ENCODE peak calls at places on chromosomes 7 and 10, in ten cellular contexts. B is cardiac muscle cell, C is PC-9, U is lower lobe of right lung, W is colonic mucosa, Y is A673, I is mammary epithelial cell, N is gastrocnemius medialis, E is uterus, R is thyroid gland. F is an unnamed sample.

GRCh38 chr7:102875700-102876192 is 37.1 kb upstream of the LRRC17 start:
- DNase-seq in E (no peak), Y (peak; percentile 59), W (no peak), N (no peak), B (no peak), I (peak; percentile 99), C (peak; percentile 98), U (no peak), R (no peak), F (no peak)

GRCh38 chr7:141754939-141755338 is 9.0 kb upstream of the TAS2R3 start:
- DNase-seq in W (no peak), R (no peak), B (peak; percentile 52), N (no peak), U (no peak), Y (peak; percentile 64), I (peak; percentile 11), C (no peak), E (no peak), F (no peak)

GRCh38 chr7:113087278-113087998 is 811 bp upstream of the GPR85 start:
- DNase-seq in U (no peak), I (no peak), W (no peak), E (no peak), R (no peak), C (peak; percentile 52), Y (peak; percentile 85), B (peak; percentile 13), N (no peak), F (no peak)

GRCh38 chr10:62748386-62748785 is 56.1 kb upstream of the ADO start:
- DNase-seq in U (no peak), R (no peak), W (no peak), N (no peak), E (no peak), C (no peak), Y (no peak), B (no peak), I (no peak), F (no peak)

GRCh38 chr7:29109815-29110385 is 36.4 kb downstream of the CPVL start:
- DNase-seq in U (no peak), E (no peak), Y (no peak), B (no peak), R (peak; percentile 64), N (no peak), W (no peak), I (peak; percentile 55), C (peak; percentile 95), F (no peak)

GRCh38 chr7:16078076-16078952 is 343.0 kb downstream of the CRPPA start:
- DNase-seq in W (peak; percentile 60), R (no peak), N (no peak), Y (peak; percentile 70), B (peak; percentile 76), I (peak; percentile 56), C (peak; percentile 69), E (no peak), U (no peak), F (no peak)

GRCh38 chr10:22986771-22987542 is 59.1 kb downstream of the ARMC3 start:
- DNase-seq in Y (peak; percentile 69), C (no peak), R (no peak), W (no peak), I (peak; percentile 3), B (no peak), U (no peak), E (no peak), N (no peak), F (no peak)

GRCh38 chr10:74825033-74825370 is 1.4 kb upstream of the KAT6B start:
- DNase-seq in Y (peak; percentile 31), C (no peak), W (peak; percentile 47), N (peak; percentile 24), I (no peak), E (peak; percentile 69), R (no peak), B (peak; percentile 52), U (peak; percentile 61), F (peak; percentile 75)

GRCh38 chr7:82625377-82625776 is 181.8 kb upstream of the CACNA2D1 start:
- DNase-seq in N (no peak), I (no peak), Y (no peak), B (no peak), E (no peak), U (no peak), W (no peak), C (no peak), R (no peak), F (no peak)

DNA sequence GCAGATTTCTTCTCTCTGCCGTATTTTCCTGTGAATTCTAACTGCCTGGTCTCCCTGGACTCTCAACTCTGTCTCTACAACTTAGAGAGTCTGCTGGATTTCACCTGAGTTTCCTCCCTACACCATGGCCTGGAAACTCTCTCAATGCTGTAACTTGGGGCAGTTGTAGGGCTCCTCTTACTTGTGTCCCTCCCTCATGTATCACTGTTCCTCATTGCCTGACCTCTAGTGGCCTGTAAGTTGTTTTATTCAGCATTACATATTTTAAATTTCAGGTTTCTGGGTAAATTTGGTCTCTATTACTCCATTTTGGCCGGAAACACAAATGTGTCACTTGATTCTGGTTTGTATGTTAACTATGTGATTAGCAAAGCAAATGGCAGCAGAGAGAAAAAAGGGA is 70.9 kb downstream of the DYNC1I1 start:
- DNase-seq in E (no peak), U (no peak), Y (no peak), C (no peak), W (no peak), B (peak; percentile 50), R (no peak), N (no peak), I (no peak), F (no peak)
- TF ChIP-seq CTCF in E (no peak), U (no peak), Y (peak; percentile 24), C (no peak), W (no peak), B (peak; percentile 8), R (no peak), N (no peak), I (no peak), F (no peak)

DNA sequence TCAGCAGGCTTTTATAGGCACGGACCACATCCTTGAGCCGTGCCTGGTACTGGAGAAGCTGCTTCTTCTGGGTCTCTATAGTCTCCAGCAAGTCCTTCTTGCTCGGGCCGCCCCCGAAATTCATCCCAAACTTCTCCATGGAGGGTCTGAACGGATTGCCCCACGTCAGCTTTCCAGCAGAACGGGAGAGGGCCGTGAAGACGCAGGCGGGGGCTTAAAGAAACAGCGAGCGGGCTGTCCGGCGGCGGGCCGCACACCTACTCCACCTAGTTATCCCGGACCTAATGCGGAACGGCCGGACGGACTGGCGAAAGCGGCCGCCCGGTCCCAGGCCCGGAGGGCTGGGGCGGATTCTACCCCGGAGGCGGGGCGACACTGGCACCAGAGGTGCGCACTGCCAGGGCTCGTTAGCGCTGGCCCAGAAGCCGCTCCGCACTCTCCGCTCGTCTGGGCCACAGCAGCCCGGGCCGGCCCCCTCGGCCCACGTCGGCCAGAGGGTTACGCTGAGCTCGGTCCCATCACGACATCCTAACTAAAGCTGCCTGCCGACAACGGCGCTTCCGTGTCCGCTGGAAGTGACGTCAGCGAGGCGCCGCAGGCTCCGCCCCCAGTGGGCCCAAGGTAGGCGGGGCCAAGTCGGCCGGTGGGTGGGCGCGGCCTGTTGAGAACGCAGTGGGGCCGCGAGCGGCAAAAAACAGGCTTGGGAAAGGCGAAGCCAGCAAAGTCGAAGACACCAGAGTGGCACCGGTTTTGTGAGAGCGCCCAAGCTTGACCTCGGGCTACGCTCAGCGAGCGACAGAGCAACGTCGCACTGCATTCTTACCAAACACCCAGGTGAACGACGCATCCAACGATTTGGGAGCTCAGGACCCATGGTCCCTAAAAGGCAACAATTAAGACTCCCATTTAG is at the start of gene GCC1:
- DNase-seq in W (peak; percentile 95), B (peak; percentile 95), I (peak; percentile 81), Y (peak; percentile 91), U (peak; percentile 94), C (peak; percentile 69), E (peak; percentile 96), R (peak; percentile 91), N (peak; percentile 86), F (peak; percentile 96)
- H3K4me1 ChIP-seq in W (peaks cover 22% of the 10 kb centered on the region), B (peaks cover 9% of the 10 kb centered on the region), I (peaks cover 24% of the 10 kb centered on the region), Y (peaks cover 17% of the 10 kb centered on the region), U (peaks cover 60% of the 10 kb centered on the region), C (peaks cover 31% of the 10 kb centered on the region), E (peaks cover 4% of the 10 kb centered on the region), R (peaks cover 44% of the 10 kb centered on the region), N (peaks cover 66% of the 10 kb centered on the region), F (peaks cover 60% of the 10 kb centered on the region)

GRCh38 chr7:18315241-18315640 is 180.3 kb upstream of the HDAC9 start:
- DNase-seq in C (no peak), B (no peak), N (no peak), Y (no peak), W (no peak), R (no peak), U (no peak), I (no peak), E (no peak), F (no peak)

GRCh38 chr7:18317956-18318355 is 177.6 kb upstream of the HDAC9 start:
- DNase-seq in I (no peak), U (no peak), C (no peak), N (no peak), Y (no peak), R (no peak), W (no peak), E (peak; percentile 18), B (no peak), F (no peak)

GRCh38 chr7:18320422-18320821 is 175.1 kb upstream of the HDAC9 start:
- DNase-seq in B (no peak), E (peak; percentile 23), I (no peak), R (no peak), Y (no peak), N (no peak), U (no peak), W (no peak), C (no peak), F (no peak)

GRCh38 chr7:18320971-18321567 is 174.5 kb upstream of the HDAC9 start:
- DNase-seq in I (peak; percentile 29), E (no peak), Y (peak; percentile 66), C (no peak), N (no peak), U (no peak), W (no peak), R (no peak), B (peak; percentile 54), F (no peak)
- H3K27me3 ChIP-seq in I (no peaks in the 10 kb centered on the region), E (no peaks in the 10 kb centered on the region), Y (no peaks in the 10 kb centered on the region), C (no peaks in the 10 kb centered on the region), N (no peaks in the 10 kb centered on the region), U (no peaks in the 10 kb centered on the region), W (no peaks in the 10 kb centered on the region), R (no peaks in the 10 kb centered on the region), B (no peaks in the 10 kb centered on the region), F (no peaks in the 10 kb centered on the region)

GRCh38 chr10:1370298-1370697 is 314.1 kb downstream of the WDR37 start:
- DNase-seq in Y (no peak), U (no peak), I (no peak), B (no peak), E (no peak), C (no peak), R (no peak), N (no peak), W (no peak), F (no peak)

GRCh38 chr10:1369665-1370064 is 313.5 kb downstream of the WDR37 start:
- DNase-seq in B (no peak), Y (no peak), E (no peak), I (no peak), N (no peak), U (no peak), C (no peak), R (no peak), W (peak; percentile 6), F (no peak)

GRCh38 chr10:1367938-1368697 is 311.9 kb downstream of the WDR37 start:
- DNase-seq in C (no peak), R (no peak), U (no peak), Y (no peak), W (peak; percentile 5), E (no peak), B (no peak), I (no peak), N (no peak), F (no peak)

GRCh38 chr10:1368772-1369171 is 312.6 kb downstream of the WDR37 start:
- DNase-seq in E (no peak), R (peak; percentile 19), N (no peak), B (peak; percentile 66), C (no peak), Y (peak; percentile 60), U (no peak), I (no peak), W (peak; percentile 40), F (no peak)

GRCh38 chr10:1369197-1369596 is 313.0 kb downstream of the WDR37 start:
- DNase-seq in U (no peak), E (no peak), W (peak; percentile 12), C (no peak), Y (no peak), R (no peak), N (no peak), I (no peak), B (no peak), F (no peak)
- TF ChIP-seq CTCF in U (no peak), E (no peak), W (no peak), C (peak; percentile 13), Y (no peak), R (no peak), N (no peak), I (no peak), B (no peak), F (no peak)